ENCODE peak calls at places on chromosomes 6 and 20, in six cellular contexts. E is foreskin keratinocyte, A is pancreas, K is H9, B is neural crest cell, O is fibroblast of pulmonary artery. Z is an unnamed sample.
A peak's percentile ranks its signal among the peaks of the same experiment; 100 is the strongest.

GRCh38 chr6:29016559-29017427 is 11.7 kb upstream of the ZNF311 start:
- DNase-seq in A (peak; percentile 56), K (peak; percentile 81), E (peak; percentile 42), O (peak; percentile 88), B (peak; percentile 85), Z (peak; percentile 89)

GRCh38 chr20:11891827-11892521 is 25.7 kb upstream of the BTBD3 start:
- DNase-seq in E (no peak), O (peak; percentile 73), K (peak; percentile 80), A (peak; percentile 72), B (peak; percentile 62), Z (peak; percentile 83)

GRCh38 chr6:15526129-15526764 is 136.6 kb downstream of the DTNBP1 start:
- DNase-seq in E (no peak), B (no peak), A (no peak), O (no peak), K (peak; percentile 26), Z (no peak)

GRCh38 chr20:58718121-58718563 is 25.5 kb downstream of the NPEPL1 start:
- DNase-seq in A (no peak), K (peak; percentile 19), O (no peak), E (no peak), B (no peak), Z (no peak)

GRCh38 chr6:99350573-99350972 is 1.1 kb upstream of the FAXC start:
- DNase-seq in B (no peak), E (no peak), K (peak; percentile 31), O (no peak), A (no peak), Z (no peak)

GRCh38 chr20:4809707-4810106 is 88.0 kb downstream of the PRND start:
- DNase-seq in B (no peak), O (no peak), K (no peak), A (no peak), E (no peak), Z (no peak)

GRCh38 chr6:169172435-169172834 is 81.2 kb downstream of the THBS2 start:
- DNase-seq in E (peak; percentile 59), B (no peak), O (peak; percentile 89), K (no peak), A (no peak), Z (peak; percentile 82)

GRCh38 chr6:142162780-142163179 is 15.7 kb downstream of the VTA1 start:
- DNase-seq in B (no peak), A (no peak), E (no peak), K (no peak), O (no peak), Z (no peak)

GRCh38 chr20:58981564-58982364 is 708 bp downstream of the NELFCD start:
- DNase-seq in A (no peak), K (no peak), E (no peak), B (no peak), O (peak; percentile 19), Z (peak; percentile 25)

GRCh38 chr20:1324598-1325172 is 4.3 kb downstream of the SDCBP2 start:
- DNase-seq in O (peak; percentile 82), K (no peak), B (no peak), A (no peak), E (no peak), Z (no peak)

GRCh38 chr6:154386848-154387717 is 30.5 kb upstream of the IPCEF1 start:
- DNase-seq in K (no peak), A (no peak), B (no peak), E (peak; percentile 68), O (peak; percentile 86), Z (peak; percentile 70)

GRCh38 chr6:170449231-170449630 is 103.9 kb downstream of the PSMB1 start:
- DNase-seq in A (no peak), K (no peak), E (no peak), B (no peak), O (no peak), Z (no peak)

GRCh38 chr6:158769696-158770446 is 49.3 kb downstream of the EZR start:
- DNase-seq in O (no peak), K (no peak), A (no peak), B (no peak), E (no peak), Z (no peak)

GRCh38 chr6:35011096-35012041 is 122.3 kb downstream of the ANKS1A start:
- DNase-seq in O (no peak), B (no peak), E (no peak), A (no peak), K (no peak), Z (no peak)

GRCh38 chr6:101435028-101435427 is 41.5 kb downstream of the GRIK2 start:
- DNase-seq in K (no peak), B (no peak), E (no peak), A (no peak), O (no peak), Z (no peak)

GRCh38 chr20:23227976-23228375 is 122.6 kb upstream of the NXT1 start:
- DNase-seq in O (peak; percentile 46), A (no peak), B (no peak), E (no peak), K (no peak), Z (no peak)

GRCh38 chr20:56400001-56400640 is 7.7 kb downstream of the CSTF1 start:
- DNase-seq in O (peak; percentile 93), E (no peak), K (no peak), B (peak; percentile 55), A (peak; percentile 29), Z (peak; percentile 70)

GRCh38 chr6:20266851-20267608 is 54.8 kb upstream of the MBOAT1 start:
- DNase-seq in K (no peak), A (no peak), E (peak; percentile 63), O (no peak), B (no peak), Z (peak; percentile 61)

GRCh38 chr6:155412335-155412734 is 43.3 kb downstream of the NOX3 start:
- DNase-seq in B (no peak), E (no peak), O (peak; percentile 44), K (no peak), A (no peak), Z (no peak)

GRCh38 chr6:45880139-45880538 is 135.5 kb downstream of the CLIC5 start:
- DNase-seq in O (peak; percentile 2), K (no peak), A (no peak), E (no peak), B (no peak), Z (no peak)

GRCh38 chr6:110971458-110971857 is 10.4 kb upstream of the RPF2 start:
- DNase-seq in O (peak; percentile 22), K (no peak), E (peak; percentile 54), B (no peak), A (no peak), Z (no peak)

GRCh38 chr6:106546322-106547052 is 82.8 kb downstream of the RTN4IP1 start:
- DNase-seq in O (peak; percentile 76), K (no peak), B (no peak), E (peak; percentile 89), A (no peak), Z (peak; percentile 88)

GRCh38 chr6:166365806-166366205 is 16.9 kb downstream of the MPC1 start:
- DNase-seq in K (no peak), O (no peak), E (no peak), B (no peak), A (no peak), Z (no peak)

GRCh38 chr20:51796332-51796731 is 6.0 kb downstream of the SALL4 start:
- DNase-seq in K (no peak), O (no peak), A (no peak), B (no peak), E (no peak), Z (no peak)

GRCh38 chr6:15498640-15499039 is 164.2 kb downstream of the DTNBP1 start:
- DNase-seq in K (no peak), O (no peak), B (no peak), E (peak; percentile 53), A (peak; percentile 14), Z (peak; percentile 90)

GRCh38 chr6:20946037-20946436 is 411.8 kb downstream of the CDKAL1 start:
- DNase-seq in K (no peak), B (no peak), A (no peak), E (peak; percentile 21), O (peak; percentile 25), Z (peak; percentile 4)

GRCh38 chr6:122405417-122405816 is 6.0 kb downstream of the HSF2 start:
- DNase-seq in B (no peak), K (no peak), A (no peak), E (no peak), O (peak; percentile 17), Z (no peak)

GRCh38 chr20:54486583-54486982 is 11.2 kb downstream of the DOK5 start:
- DNase-seq in B (no peak), E (no peak), K (no peak), O (no peak), A (no peak), Z (no peak)

GRCh38 chr20:32455171-32455900 is 97.2 kb downstream of the ASXL1 start:
- DNase-seq in O (no peak), B (no peak), E (no peak), K (no peak), A (peak; percentile 15), Z (no peak)
- TF ChIP-seq CTCF in O (no peak), B (no peak), E (no peak), K (no peak), A (no peak), Z (no peak)

DNA sequence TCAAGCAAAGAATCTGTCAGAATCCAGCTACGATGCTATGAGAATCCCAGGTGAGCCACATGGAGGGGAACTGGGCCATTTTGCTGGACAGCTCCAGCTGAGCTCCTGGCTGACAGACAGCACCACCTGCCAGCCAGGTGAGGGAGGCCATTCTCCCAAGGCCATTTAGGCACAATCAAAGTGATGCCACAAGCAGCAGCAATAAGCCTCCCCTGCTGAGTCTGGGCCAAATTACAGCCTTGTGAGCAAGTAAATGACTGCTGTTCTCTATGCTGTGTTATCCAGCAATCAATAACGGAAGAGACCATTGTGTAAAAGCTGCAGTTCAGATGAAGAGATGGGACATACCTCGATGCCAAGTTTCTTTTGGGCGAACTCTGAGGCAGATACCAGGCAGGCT is 14.1 kb upstream of the SCGN start:
- DNase-seq in A (peak; percentile 33), E (no peak), B (no peak), K (peak; percentile 71), O (no peak), Z (peak; percentile 21)
- TF ChIP-seq CTCF in A (no peak), E (peak; percentile 52), B (no peak), K (peak; percentile 56), O (no peak), Z (no peak)

GRCh38 chr6:17042422-17043147 is 59.3 kb upstream of the STMND1 start:
- DNase-seq in O (peak; percentile 78), K (peak; percentile 73), A (peak; percentile 72), B (no peak), E (peak; percentile 61), Z (peak; percentile 55)
- TF ChIP-seq CTCF in O (peak; percentile 43), K (peak; percentile 59), A (peak; percentile 17), B (peak; percentile 28), E (peak; percentile 76), Z (peak; percentile 26)

DNA sequence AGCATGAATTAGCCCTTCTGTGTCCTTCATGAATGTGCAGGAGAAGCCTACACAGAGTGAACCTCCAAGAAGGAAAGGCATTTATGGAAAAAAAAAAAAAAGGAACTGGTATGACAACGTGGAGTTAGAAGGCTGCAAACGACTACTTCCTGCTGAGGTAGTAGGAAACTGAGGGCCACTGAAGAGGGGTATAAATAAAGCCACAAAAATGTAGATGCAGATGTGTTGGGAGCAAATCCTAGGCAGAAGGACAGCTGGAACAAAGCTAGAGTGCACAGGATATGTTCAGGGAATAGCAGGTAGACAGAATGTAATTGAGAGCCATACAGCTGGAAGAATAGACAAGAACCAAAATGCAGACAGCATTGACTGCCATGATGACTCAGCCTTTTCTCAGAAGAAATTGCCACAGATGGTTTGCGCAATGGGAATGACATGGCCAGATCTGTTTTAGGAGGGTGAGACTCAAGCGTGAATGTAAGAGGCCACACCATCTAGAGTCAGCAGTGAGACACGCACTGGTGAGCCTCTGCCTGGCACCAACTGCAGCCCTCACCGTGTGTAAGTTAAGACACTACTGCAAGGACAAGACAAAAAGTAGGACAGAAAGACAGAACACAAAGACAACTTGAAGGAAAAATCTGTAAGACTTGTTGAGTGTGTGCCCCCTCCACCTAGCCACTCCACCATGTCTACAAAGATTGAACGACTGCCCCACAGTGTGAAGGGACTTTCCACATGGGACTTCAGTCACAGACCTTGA is 79.8 kb downstream of the KIF13A start:
- DNase-seq in E (peak; percentile 96), O (peak; percentile 99), K (no peak), A (peak; percentile 45), B (no peak), Z (peak; percentile 99)
- TF ChIP-seq CTCF in E (peak; percentile 75), O (peak; percentile 42), K (no peak), A (no peak), B (no peak), Z (peak; percentile 28)

Z was measured in MCF 10A.